ENCODE peak calls at places on chromosomes 5 and 9, in nine cellular contexts. One of them, this sample, is unnamed.

GRCh38 chr9:86714976-86715375 is 232.3 kb downstream of the GAS1 start:
- DNase-seq in GM12864: no peak
- DNase-seq in HFF-Myc: no peak
- DNase-seq in GM12878: no peak
- DNase-seq in AG10803: peak
- DNase-seq in pancreas: no peak
- DNase-seq in neural progenitor cell: no peak
- DNase-seq in heart left ventricle: no peak
- DNase-seq in ovary: no peak
- DNase-seq in this sample: no peak

GRCh38 chr9:83015897-83016296 is 47.0 kb downstream of the RASEF start:
- DNase-seq in pancreas: no peak
- DNase-seq in AG10803: no peak
- DNase-seq in neural progenitor cell: no peak
- DNase-seq in HFF-Myc: no peak
- DNase-seq in GM12878: no peak
- DNase-seq in GM12864: no peak
- DNase-seq in heart left ventricle: no peak
- DNase-seq in ovary: no peak
- DNase-seq in this sample: no peak

GRCh38 chr5:129051283-129051682 is 43.3 kb upstream of the ISOC1 start:
- DNase-seq in pancreas: no peak
- DNase-seq in GM12864: no peak
- DNase-seq in HFF-Myc: no peak
- DNase-seq in ovary: no peak
- DNase-seq in neural progenitor cell: no peak
- DNase-seq in GM12878: no peak
- DNase-seq in AG10803: no peak
- DNase-seq in heart left ventricle: no peak
- DNase-seq in this sample: no peak

GRCh38 chr5:127814225-127814973 is 111.2 kb downstream of the CCDC192 start:
- DNase-seq in GM12864: no peak
- DNase-seq in AG10803: no peak
- DNase-seq in neural progenitor cell: no peak
- DNase-seq in pancreas: no peak
- DNase-seq in GM12878: no peak
- DNase-seq in ovary: no peak
- DNase-seq in HFF-Myc: no peak
- DNase-seq in heart left ventricle: no peak
- DNase-seq in this sample: no peak

GRCh38 chr5:92147263-92147662 is 764.1 kb upstream of the ARRDC3 start:
- DNase-seq in HFF-Myc: no peak
- DNase-seq in pancreas: no peak
- DNase-seq in AG10803: no peak
- DNase-seq in GM12878: no peak
- DNase-seq in GM12864: no peak
- DNase-seq in neural progenitor cell: peak
- DNase-seq in heart left ventricle: no peak
- DNase-seq in ovary: no peak
- DNase-seq in this sample: no peak

GRCh38 chr5:140043508-140043872 is 391 bp upstream of the NRG2 start:
- DNase-seq in AG10803: no peak
- DNase-seq in GM12878: no peak
- DNase-seq in heart left ventricle: no peak
- DNase-seq in GM12864: no peak
- DNase-seq in neural progenitor cell: peak
- DNase-seq in HFF-Myc: no peak
- DNase-seq in pancreas: no peak
- DNase-seq in ovary: no peak
- DNase-seq in this sample: no peak

GRCh38 chr5:151319334-151319733 is 15.8 kb upstream of the SLC36A3 start:
- DNase-seq in pancreas: no peak
- DNase-seq in GM12864: no peak
- DNase-seq in heart left ventricle: peak
- DNase-seq in ovary: peak
- DNase-seq in neural progenitor cell: no peak
- DNase-seq in AG10803: peak
- DNase-seq in HFF-Myc: no peak
- DNase-seq in GM12878: no peak
- DNase-seq in this sample: no peak

GRCh38 chr9:34334337-34334824 is 5.0 kb downstream of the NUDT2 start:
- DNase-seq in heart left ventricle: no peak
- DNase-seq in GM12864: no peak
- DNase-seq in HFF-Myc: no peak
- DNase-seq in AG10803: peak
- DNase-seq in ovary: no peak
- DNase-seq in neural progenitor cell: peak
- DNase-seq in GM12878: no peak
- DNase-seq in pancreas: no peak
- DNase-seq in this sample: no peak

GRCh38 chr5:7850533-7851239 is at the start of gene CFAP90:
- DNase-seq in pancreas: peak
- DNase-seq in HFF-Myc: no peak
- DNase-seq in AG10803: peak
- DNase-seq in ovary: peak
- DNase-seq in GM12878: no peak
- DNase-seq in GM12864: no peak
- DNase-seq in neural progenitor cell: peak
- DNase-seq in heart left ventricle: peak
- DNase-seq in this sample: no peak

GRCh38 chr9:33044677-33045282 is 19.7 kb downstream of the DNAJA1 start:
- DNase-seq in neural progenitor cell: peak
- DNase-seq in GM12864: no peak
- DNase-seq in ovary: peak
- DNase-seq in HFF-Myc: no peak
- DNase-seq in GM12878: no peak
- DNase-seq in AG10803: peak
- DNase-seq in heart left ventricle: peak
- DNase-seq in pancreas: peak
- DNase-seq in this sample: no peak

GRCh38 chr9:120733190-120733589 is 18.9 kb upstream of the MEGF9 start:
- DNase-seq in pancreas: peak
- DNase-seq in ovary: no peak
- DNase-seq in heart left ventricle: peak
- DNase-seq in GM12878: no peak
- DNase-seq in GM12864: no peak
- DNase-seq in AG10803: peak
- DNase-seq in neural progenitor cell: no peak
- DNase-seq in HFF-Myc: no peak
- DNase-seq in this sample: no peak

GRCh38 chr9:124752967-124753366 is 18.1 kb downstream of the NR6A1 start:
- DNase-seq in HFF-Myc: no peak
- DNase-seq in ovary: no peak
- DNase-seq in AG10803: peak
- DNase-seq in GM12864: no peak
- DNase-seq in GM12878: no peak
- DNase-seq in pancreas: no peak
- DNase-seq in neural progenitor cell: no peak
- DNase-seq in heart left ventricle: no peak
- DNase-seq in this sample: no peak

GRCh38 chr5:116763987-116764866 is 189.6 kb upstream of the SEMA6A start:
- DNase-seq in HFF-Myc: no peak
- DNase-seq in GM12878: peak
- DNase-seq in AG10803: no peak
- DNase-seq in ovary: no peak
- DNase-seq in heart left ventricle: no peak
- DNase-seq in GM12864: peak
- DNase-seq in pancreas: no peak
- DNase-seq in neural progenitor cell: no peak
- DNase-seq in this sample: peak

GRCh38 chr9:113707953-113708695 is 168.0 kb upstream of the ZNF618 start:
- DNase-seq in GM12878: no peak
- DNase-seq in HFF-Myc: no peak
- DNase-seq in pancreas: peak
- DNase-seq in AG10803: no peak
- DNase-seq in GM12864: no peak
- DNase-seq in heart left ventricle: no peak
- DNase-seq in neural progenitor cell: no peak
- DNase-seq in ovary: no peak
- DNase-seq in this sample: no peak

GRCh38 chr5:57037355-57037754 is 85.4 kb upstream of the MIER3 start:
- DNase-seq in neural progenitor cell: peak
- DNase-seq in HFF-Myc: no peak
- DNase-seq in pancreas: no peak
- DNase-seq in ovary: no peak
- DNase-seq in GM12878: no peak
- DNase-seq in AG10803: no peak
- DNase-seq in heart left ventricle: no peak
- DNase-seq in GM12864: no peak
- DNase-seq in this sample: no peak

DNA sequence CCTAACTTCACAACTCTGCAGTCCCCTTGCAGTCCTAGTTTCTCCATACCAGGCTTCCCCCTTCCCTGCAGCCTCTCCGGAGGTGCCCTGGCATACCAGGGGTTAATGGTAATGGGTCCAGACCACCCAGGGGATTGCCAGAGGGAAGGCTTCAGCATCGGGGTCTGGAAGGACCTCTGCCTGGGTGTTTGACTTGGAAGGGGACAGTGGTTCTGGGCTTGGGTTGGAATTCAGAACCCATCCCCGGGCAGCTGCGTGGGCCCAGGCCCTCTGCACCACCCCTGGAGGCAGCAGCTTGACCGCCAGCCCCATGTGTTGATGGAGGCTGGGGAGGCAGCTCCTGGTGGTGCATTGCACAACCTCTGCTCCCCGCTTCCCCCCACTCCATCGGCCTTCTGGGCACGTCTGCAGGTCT is 1.3 kb downstream of the NCS1 start:
- DNase-seq in GM12878: no peak
- DNase-seq in HFF-Myc: no peak
- DNase-seq in GM12864: no peak
- DNase-seq in heart left ventricle: no peak
- DNase-seq in neural progenitor cell: no peak
- DNase-seq in AG10803: no peak
- DNase-seq in ovary: no peak
- DNase-seq in pancreas: no peak
- DNase-seq in this sample: no peak
- H3K4me3 ChIP-seq in GM12878: no peak
- H3K4me3 ChIP-seq in HFF-Myc: peak
- H3K4me3 ChIP-seq in GM12864: no peak
- H3K4me3 ChIP-seq in heart left ventricle: peak
- H3K4me3 ChIP-seq in neural progenitor cell: peak
- H3K4me3 ChIP-seq in AG10803: peak
- H3K4me3 ChIP-seq in ovary: peak
- H3K4me3 ChIP-seq in pancreas: peak
- H3K4me3 ChIP-seq in this sample: no peak

GRCh38 chr5:75235711-75236110 is 967 bp downstream of the ANKRD31 start:
- DNase-seq in GM12878: no peak
- DNase-seq in heart left ventricle: no peak
- DNase-seq in GM12864: no peak
- DNase-seq in pancreas: no peak
- DNase-seq in HFF-Myc: no peak
- DNase-seq in neural progenitor cell: no peak
- DNase-seq in ovary: no peak
- DNase-seq in AG10803: no peak
- DNase-seq in this sample: no peak
- H3K4me3 ChIP-seq in GM12878: no peak
- H3K4me3 ChIP-seq in heart left ventricle: no peak
- H3K4me3 ChIP-seq in GM12864: no peak
- H3K4me3 ChIP-seq in pancreas: no peak
- H3K4me3 ChIP-seq in HFF-Myc: peak
- H3K4me3 ChIP-seq in neural progenitor cell: no peak
- H3K4me3 ChIP-seq in ovary: no peak
- H3K4me3 ChIP-seq in AG10803: no peak
- H3K4me3 ChIP-seq in this sample: no peak

GRCh38 chr5:32531885-32532520 is 53.4 kb upstream of the SUB1 start:
- DNase-seq in heart left ventricle: no peak
- DNase-seq in GM12878: peak
- DNase-seq in neural progenitor cell: no peak
- DNase-seq in pancreas: no peak
- DNase-seq in ovary: no peak
- DNase-seq in GM12864: no peak
- DNase-seq in AG10803: peak
- DNase-seq in HFF-Myc: no peak
- DNase-seq in this sample: peak
- H3K4me3 ChIP-seq in heart left ventricle: no peak
- H3K4me3 ChIP-seq in GM12878: peak
- H3K4me3 ChIP-seq in neural progenitor cell: no peak
- H3K4me3 ChIP-seq in pancreas: no peak
- H3K4me3 ChIP-seq in ovary: no peak
- H3K4me3 ChIP-seq in GM12864: peak
- H3K4me3 ChIP-seq in AG10803: peak
- H3K4me3 ChIP-seq in HFF-Myc: no peak
- H3K4me3 ChIP-seq in this sample: peak

GRCh38 chr5:35335752-35336151 is 105.5 kb upstream of the PRLR start:
- DNase-seq in GM12864: no peak
- DNase-seq in neural progenitor cell: peak
- DNase-seq in ovary: no peak
- DNase-seq in AG10803: no peak
- DNase-seq in heart left ventricle: no peak
- DNase-seq in GM12878: no peak
- DNase-seq in HFF-Myc: no peak
- DNase-seq in pancreas: peak
- DNase-seq in this sample: no peak
- H3K4me3 ChIP-seq in GM12864: no peak
- H3K4me3 ChIP-seq in neural progenitor cell: no peak
- H3K4me3 ChIP-seq in ovary: no peak
- H3K4me3 ChIP-seq in AG10803: no peak
- H3K4me3 ChIP-seq in heart left ventricle: no peak
- H3K4me3 ChIP-seq in GM12878: no peak
- H3K4me3 ChIP-seq in HFF-Myc: no peak
- H3K4me3 ChIP-seq in pancreas: no peak
- H3K4me3 ChIP-seq in this sample: no peak

GRCh38 chr9:135192686-135193085 is 105.2 kb downstream of the OLFM1 start:
- DNase-seq in GM12878: no peak
- DNase-seq in neural progenitor cell: no peak
- DNase-seq in heart left ventricle: no peak
- DNase-seq in GM12864: no peak
- DNase-seq in pancreas: no peak
- DNase-seq in ovary: no peak
- DNase-seq in HFF-Myc: no peak
- DNase-seq in AG10803: no peak
- DNase-seq in this sample: no peak
- H3K4me3 ChIP-seq in GM12878: no peak
- H3K4me3 ChIP-seq in neural progenitor cell: no peak
- H3K4me3 ChIP-seq in heart left ventricle: no peak
- H3K4me3 ChIP-seq in GM12864: no peak
- H3K4me3 ChIP-seq in pancreas: no peak
- H3K4me3 ChIP-seq in ovary: no peak
- H3K4me3 ChIP-seq in HFF-Myc: no peak
- H3K4me3 ChIP-seq in AG10803: no peak
- H3K4me3 ChIP-seq in this sample: no peak

This sample was measured in GM06990.